ENCODE peak calls at places on chromosomes 16 and 17, in ten cellular contexts. P, M, D, B, U, C, A, I, X and Y are unnamed samples. For H3K4me1, the result is how much of the 10 kb centered on the place peaks cover.

GRCh38 chr17:72254808-72255449 is 134.1 kb downstream of the SOX9 start:
- DNase-seq in P (no peak), M (no peak), D (no peak), B (peak), U (no peak), C (no peak), A (no peak), I (no peak), X (no peak), Y (no peak)

GRCh38 chr16:70715860-70716357 is 30.1 kb upstream of the MTSS2 start:
- DNase-seq in P (no peak), M (no peak), D (no peak), B (peak), U (no peak), C (no peak), A (no peak), I (peak), X (no peak), Y (no peak)

GRCh38 chr17:57009737-57010445 is 32.0 kb downstream of the SCPEP1 start:
- DNase-seq in P (peak), M (peak), D (peak), B (peak), U (no peak), C (peak), A (peak), I (peak), X (peak), Y (peak)

GRCh38 chr16:14202697-14203096 is 131.6 kb downstream of the MRTFB start:
- DNase-seq in P (peak), M (no peak), D (no peak), B (peak), U (no peak), C (no peak), A (peak), I (peak), X (no peak), Y (no peak)

GRCh38 chr17:2025622-2026309 is 632 bp upstream of the RTN4RL1 start:
- DNase-seq in P (peak), M (no peak), D (peak), B (peak), U (peak), C (peak), A (peak), I (peak), X (peak), Y (no peak)

GRCh38 chr16:13909872-13910303 is 10.1 kb upstream of the ERCC4 start:
- DNase-seq in P (no peak), M (no peak), D (peak), B (peak), U (peak), C (no peak), A (peak), I (peak), X (no peak), Y (no peak)

GRCh38 chr17:44314869-44315661 is 6.7 kb downstream of the RUNDC3A start:
- DNase-seq in P (peak), M (peak), D (peak), B (peak), U (no peak), C (no peak), A (no peak), I (peak), X (peak), Y (no peak)

GRCh38 chr16:53219795-53220194 is 165.0 kb downstream of the CHD9 start:
- DNase-seq in P (no peak), M (no peak), D (no peak), B (peak), U (no peak), C (no peak), A (no peak), I (no peak), X (no peak), Y (no peak)

GRCh38 chr17:6627019-6627418 is 13.5 kb downstream of the KIAA0753 start:
- DNase-seq in P (no peak), M (no peak), D (no peak), B (peak), U (no peak), C (no peak), A (no peak), I (no peak), X (no peak), Y (no peak)

GRCh38 chr16:89386337-89386736 is 104.0 kb downstream of the ANKRD11 start:
- DNase-seq in P (no peak), M (no peak), D (no peak), B (no peak), U (no peak), C (no peak), A (no peak), I (no peak), X (no peak), Y (no peak)

GRCh38 chr17:67708378-67708777 is 9.4 kb upstream of the NOL11 start:
- DNase-seq in P (no peak), M (no peak), D (no peak), B (no peak), U (no peak), C (no peak), A (no peak), I (no peak), X (no peak), Y (no peak)

GRCh38 chr17:14712471-14713075 is 411.7 kb downstream of the HS3ST3B1 start:
- DNase-seq in P (no peak), M (no peak), D (no peak), B (no peak), U (no peak), C (no peak), A (no peak), I (no peak), X (no peak), Y (no peak)

GRCh38 chr17:39144414-39144813 is 7.0 kb downstream of the PLXDC1 start:
- DNase-seq in P (no peak), M (no peak), D (peak), B (peak), U (peak), C (peak), A (no peak), I (peak), X (no peak), Y (no peak)

GRCh38 chr16:13503960-13504635 is 415.9 kb upstream of the ERCC4 start:
- DNase-seq in P (no peak), M (no peak), D (no peak), B (no peak), U (no peak), C (no peak), A (no peak), I (no peak), X (no peak), Y (no peak)

GRCh38 chr17:46020023-46020735 is 21.1 kb downstream of the STH start:
- DNase-seq in P (no peak), M (no peak), D (no peak), B (no peak), U (peak), C (no peak), A (no peak), I (no peak), X (no peak), Y (peak)

GRCh38 chr17:61205931-61206330 is 193.7 kb upstream of the TBX2 start:
- DNase-seq in P (no peak), M (no peak), D (no peak), B (peak), U (no peak), C (no peak), A (no peak), I (no peak), X (no peak), Y (no peak)

GRCh38 chr16:10847166-10847565 is 28.6 kb upstream of the TVP23A start:
- DNase-seq in P (no peak), M (no peak), D (no peak), B (no peak), U (no peak), C (no peak), A (no peak), I (no peak), X (no peak), Y (no peak)

GRCh38 chr16:64238576-64238975 is 883.3 kb downstream of the CDH11 start:
- DNase-seq in P (no peak), M (no peak), D (no peak), B (peak), U (no peak), C (no peak), A (no peak), I (no peak), X (no peak), Y (no peak)

GRCh38 chr17:79108870-79109269 is 34.2 kb downstream of the ENGASE start:
- DNase-seq in P (no peak), M (no peak), D (no peak), B (no peak), U (no peak), C (no peak), A (no peak), I (no peak), X (no peak), Y (no peak)

GRCh38 chr17:42026821-42027539 is 7.1 kb downstream of the NKIRAS2 start:
- DNase-seq in P (peak), M (no peak), D (no peak), B (no peak), U (no peak), C (no peak), A (no peak), I (no peak), X (no peak), Y (no peak)

GRCh38 chr17:73091770-73092517 is 544 bp downstream of the SLC39A11 start:
- DNase-seq in P (peak), M (peak), D (peak), B (peak), U (no peak), C (peak), A (peak), I (peak), X (peak), Y (no peak)

GRCh38 chr17:82862758-82863645 is 23.2 kb upstream of the ZNF750 start:
- DNase-seq in P (peak), M (no peak), D (no peak), B (no peak), U (no peak), C (peak), A (no peak), I (no peak), X (no peak), Y (no peak)

GRCh38 chr17:83137523-83137922 is 58.1 kb downstream of the METRNL start:
- DNase-seq in P (no peak), M (no peak), D (no peak), B (no peak), U (no peak), C (no peak), A (no peak), I (no peak), X (peak), Y (no peak)

GRCh38 chr17:41767324-41768042 is 19.0 kb downstream of the JUP start:
- DNase-seq in P (no peak), M (no peak), D (no peak), B (no peak), U (no peak), C (no peak), A (no peak), I (no peak), X (no peak), Y (no peak)

GRCh38 chr17:31530391-31530990 is 139.0 kb downstream of the RAB11FIP4 start:
- DNase-seq in P (peak), M (no peak), D (no peak), B (no peak), U (no peak), C (no peak), A (no peak), I (no peak), X (no peak), Y (no peak)

GRCh38 chr17:67058036-67058435 is 13.7 kb downstream of the CACNG1 start:
- DNase-seq in P (no peak), M (no peak), D (no peak), B (no peak), U (no peak), C (no peak), A (no peak), I (no peak), X (no peak), Y (no peak)

GRCh38 chr17:48472485-48473281 is 42.7 kb upstream of the SKAP1 start:
- DNase-seq in P (peak), M (peak), D (no peak), B (peak), U (no peak), C (no peak), A (no peak), I (no peak), X (peak), Y (no peak)

GRCh38 chr17:58565389-58566311 is 51.2 kb upstream of the MTMR4 start:
- DNase-seq in P (no peak), M (peak), D (no peak), B (no peak), U (no peak), C (no peak), A (no peak), I (no peak), X (peak), Y (no peak)

GRCh38 chr17:50290074-50290702 is 15.9 kb downstream of the TMEM92 start:
- DNase-seq in P (no peak), M (no peak), D (peak), B (peak), U (peak), C (no peak), A (no peak), I (peak), X (peak), Y (no peak)

GRCh38 chr16:56530872-56531271 is 11.0 kb upstream of the BBS2 start:
- DNase-seq in P (no peak), M (no peak), D (no peak), B (peak), U (no peak), C (no peak), A (no peak), I (no peak), X (no peak), Y (no peak)

GRCh38 chr16:58114827-58115825 is 14.1 kb downstream of the CFAP20 start:
- DNase-seq in P (no peak), M (no peak), D (no peak), B (no peak), U (no peak), C (no peak), A (no peak), I (peak), X (no peak), Y (no peak)

GRCh38 chr17:77644181-77644972 is 314.1 kb upstream of the TNRC6C start:
- DNase-seq in P (no peak), M (no peak), D (no peak), B (no peak), U (no peak), C (no peak), A (no peak), I (no peak), X (peak), Y (no peak)

GRCh38 chr16:80794071-80794470 is 10.3 kb downstream of the CDYL2 start:
- DNase-seq in P (no peak), M (no peak), D (no peak), B (no peak), U (no peak), C (no peak), A (no peak), I (no peak), X (no peak), Y (no peak)

GRCh38 chr17:37239690-37240344 is 136.0 kb upstream of the C17orf78 start:
- DNase-seq in P (peak), M (peak), D (no peak), B (peak), U (no peak), C (no peak), A (peak), I (peak), X (no peak), Y (no peak)

GRCh38 chr16:81798311-81799137 is 19.4 kb downstream of the PLCG2 start:
- DNase-seq in P (no peak), M (peak), D (no peak), B (no peak), U (no peak), C (no peak), A (no peak), I (no peak), X (no peak), Y (no peak)

GRCh38 chr17:2157081-2157480 is 102.2 kb downstream of the HIC1 start:
- DNase-seq in P (no peak), M (no peak), D (no peak), B (no peak), U (no peak), C (no peak), A (no peak), I (no peak), X (no peak), Y (no peak)

GRCh38 chr16:80231888-80232287 is 308.9 kb upstream of the DYNLRB2 start:
- DNase-seq in P (no peak), M (peak), D (no peak), B (no peak), U (peak), C (no peak), A (peak), I (no peak), X (no peak), Y (no peak)

GRCh38 chr17:17749025-17749772 is 67.9 kb downstream of the RAI1 start:
- DNase-seq in P (peak), M (peak), D (no peak), B (no peak), U (peak), C (no peak), A (no peak), I (no peak), X (peak), Y (no peak)

GRCh38 chr17:17748179-17748578 is 66.9 kb downstream of the RAI1 start:
- DNase-seq in P (no peak), M (no peak), D (no peak), B (no peak), U (no peak), C (no peak), A (no peak), I (no peak), X (no peak), Y (no peak)

GRCh38 chr17:17750881-17751280 is 69.6 kb downstream of the RAI1 start:
- DNase-seq in P (no peak), M (peak), D (no peak), B (no peak), U (no peak), C (no peak), A (no peak), I (no peak), X (no peak), Y (no peak)

GRCh38 chr17:17749921-17750320 is 68.7 kb downstream of the RAI1 start:
- DNase-seq in P (peak), M (peak), D (peak), B (peak), U (peak), C (no peak), A (peak), I (peak), X (peak), Y (peak)

GRCh38 chr17:17748604-17749003 is 67.3 kb downstream of the RAI1 start:
- DNase-seq in P (no peak), M (no peak), D (no peak), B (no peak), U (no peak), C (no peak), A (no peak), I (no peak), X (no peak), Y (no peak)
- H3K4me1 ChIP-seq in P (under half), M (half or more), D (under half), B (under half), U (under half), C (under half), A (under half), I (under half), X (under half), Y (under half)

GRCh38 chr17:63786961-63787711 is 13.2 kb downstream of the DDX42 start:
- DNase-seq in P (no peak), M (no peak), D (no peak), B (peak), U (no peak), C (no peak), A (no peak), I (no peak), X (peak), Y (no peak)

GRCh38 chr17:63785556-63785955 is 11.6 kb downstream of the DDX42 start:
- DNase-seq in P (no peak), M (no peak), D (no peak), B (peak), U (no peak), C (no peak), A (no peak), I (no peak), X (no peak), Y (no peak)

GRCh38 chr17:63790057-63790456 is 16.1 kb downstream of the DDX42 start:
- DNase-seq in P (no peak), M (no peak), D (no peak), B (no peak), U (no peak), C (no peak), A (no peak), I (no peak), X (no peak), Y (no peak)

GRCh38 chr17:63783522-63783921 is 9.6 kb downstream of the DDX42 start:
- DNase-seq in P (no peak), M (no peak), D (no peak), B (no peak), U (no peak), C (no peak), A (no peak), I (no peak), X (no peak), Y (no peak)

GRCh38 chr17:63786117-63786516 is 12.1 kb downstream of the DDX42 start:
- DNase-seq in P (no peak), M (no peak), D (no peak), B (no peak), U (no peak), C (no peak), A (peak), I (no peak), X (no peak), Y (no peak)
- H3K27ac ChIP-seq in P (no peak), M (no peak), D (no peak), B (peak), U (no peak), C (no peak), A (peak), I (no peak), X (no peak), Y (no peak)

DNA sequence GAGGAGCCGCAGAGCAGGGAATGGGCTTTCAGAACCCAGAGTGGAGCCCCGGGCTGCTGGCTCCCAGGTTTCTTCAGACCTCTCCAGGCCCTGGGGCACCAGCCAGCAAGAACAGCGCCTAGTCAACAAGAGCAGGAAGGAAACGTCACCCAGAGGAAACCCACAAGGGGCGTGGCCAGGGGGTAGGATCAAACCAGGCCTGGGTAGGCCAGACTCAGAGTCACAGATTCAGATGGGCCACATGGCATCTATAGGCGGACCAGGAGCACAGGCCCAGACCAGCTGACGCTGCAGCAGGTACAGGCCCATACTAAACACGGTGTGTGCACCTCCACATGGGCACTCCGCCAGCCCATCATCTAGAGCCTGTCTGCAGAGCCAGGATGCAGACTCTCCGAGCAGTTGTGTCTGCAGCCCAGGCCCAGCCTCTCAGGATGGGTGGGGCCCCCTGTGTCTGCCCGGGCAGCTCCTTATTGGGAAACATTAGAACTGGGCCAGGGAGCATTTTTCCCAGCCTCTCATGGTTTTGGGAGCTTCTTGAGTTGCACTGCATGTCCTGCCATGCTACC is at the start of gene NLRP1:
- DNase-seq in P (no peak), M (peak), D (peak), B (peak), U (peak), C (peak), A (peak), I (peak), X (peak), Y (peak)
- H3K4me3 ChIP-seq in P (no peak), M (peak), D (peak), B (no peak), U (peak), C (peak), A (no peak), I (no peak), X (no peak), Y (peak)

DNA sequence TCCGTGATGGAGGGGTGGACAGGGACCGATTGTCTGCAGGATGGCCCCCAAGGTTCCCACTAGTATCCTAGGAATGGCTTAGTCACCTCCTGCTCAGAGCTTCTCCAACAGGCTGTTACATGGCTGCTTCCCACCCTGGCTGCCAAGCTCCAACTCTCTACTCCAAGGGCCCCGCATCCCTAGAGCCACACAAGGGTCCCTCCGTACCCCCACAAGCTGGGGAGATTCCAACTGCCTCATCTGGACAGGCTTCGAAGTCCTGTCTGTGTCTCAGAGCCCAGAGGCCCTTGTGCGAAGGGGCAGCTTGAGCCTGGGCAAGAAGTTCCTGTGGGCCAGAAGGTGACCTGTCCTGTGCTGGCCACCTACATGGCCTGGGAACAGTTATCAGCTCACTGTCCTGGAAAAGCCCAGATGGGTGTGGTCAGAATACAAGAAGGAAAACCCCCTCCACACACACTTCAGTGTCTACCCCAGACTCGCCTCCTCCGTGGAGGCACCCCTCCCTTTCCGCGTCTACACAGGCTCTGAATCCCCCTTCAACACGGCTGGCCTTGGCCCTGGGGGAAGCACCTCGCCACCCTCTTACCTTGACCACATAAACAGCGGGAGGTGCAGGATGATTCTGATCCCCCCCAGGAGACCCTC is 586 bp downstream of the MEAK7 start:
- DNase-seq in P (peak), M (no peak), D (no peak), B (peak), U (no peak), C (no peak), A (no peak), I (peak), X (peak), Y (no peak)
- H3K4me1 ChIP-seq in P (under half), M (under half), D (under half), B (half or more), U (under half), C (under half), A (under half), I (under half), X (under half), Y (under half)

GRCh38 chr16:75555213-75555706 is 792 bp downstream of the TMEM231 start:
- DNase-seq in P (peak), M (peak), D (peak), B (peak), U (peak), C (peak), A (peak), I (peak), X (peak), Y (no peak)
- H3K27ac ChIP-seq in P (no peak), M (peak), D (peak), B (peak), U (peak), C (peak), A (no peak), I (peak), X (peak), Y (peak)